ENCODE peak calls at places on chromosome 9, in five cellular contexts. One of them, this sample, is unnamed.

GRCh38 chr9:119216891-119217290 is 152.3 kb downstream of the BRINP1 start:
- DNase-seq in fibroblast of mammary gland: no peak
- DNase-seq in activated CD8-positive, alpha-beta memory T cell treated with anti-CD3 and anti-CD28 coated beads, Interleukin-2, amount 50 U/mL, for 4 hours: no peak
- DNase-seq in left ventricle myocardium inferior: peak; percentile 20
- DNase-seq in T47D: no peak
- DNase-seq in this sample: no peak

GRCh38 chr9:29861803-29862202 is 2288.5 kb upstream of the C9orf72 start:
- DNase-seq in fibroblast of mammary gland: no peak
- DNase-seq in activated CD8-positive, alpha-beta memory T cell treated with anti-CD3 and anti-CD28 coated beads, Interleukin-2, amount 50 U/mL, for 4 hours: no peak
- DNase-seq in left ventricle myocardium inferior: no peak
- DNase-seq in T47D: no peak
- DNase-seq in this sample: no peak

GRCh38 chr9:77899679-77900354 is 131.8 kb downstream of the GNAQ start:
- DNase-seq in fibroblast of mammary gland: peak; percentile 74
- DNase-seq in activated CD8-positive, alpha-beta memory T cell treated with anti-CD3 and anti-CD28 coated beads, Interleukin-2, amount 50 U/mL, for 4 hours: no peak
- DNase-seq in left ventricle myocardium inferior: no peak
- DNase-seq in T47D: no peak
- DNase-seq in this sample: no peak

GRCh38 chr9:110208031-110208430 is at the start of gene C9orf152:
- DNase-seq in fibroblast of mammary gland: no peak
- DNase-seq in activated CD8-positive, alpha-beta memory T cell treated with anti-CD3 and anti-CD28 coated beads, Interleukin-2, amount 50 U/mL, for 4 hours: no peak
- DNase-seq in left ventricle myocardium inferior: no peak
- DNase-seq in T47D: no peak
- DNase-seq in this sample: no peak

GRCh38 chr9:77649109-77649812 is 1.1 kb upstream of the GNA14 start:
- DNase-seq in fibroblast of mammary gland: peak; percentile 48
- DNase-seq in activated CD8-positive, alpha-beta memory T cell treated with anti-CD3 and anti-CD28 coated beads, Interleukin-2, amount 50 U/mL, for 4 hours: no peak
- DNase-seq in left ventricle myocardium inferior: no peak
- DNase-seq in T47D: no peak
- DNase-seq in this sample: no peak

GRCh38 chr9:26341545-26341944 is 551.1 kb downstream of the CAAP1 start:
- DNase-seq in fibroblast of mammary gland: peak; percentile 42
- DNase-seq in activated CD8-positive, alpha-beta memory T cell treated with anti-CD3 and anti-CD28 coated beads, Interleukin-2, amount 50 U/mL, for 4 hours: no peak
- DNase-seq in left ventricle myocardium inferior: no peak
- DNase-seq in T47D: no peak
- DNase-seq in this sample: no peak

GRCh38 chr9:98856982-98857381 is 49.5 kb downstream of the GALNT12 start:
- DNase-seq in fibroblast of mammary gland: peak; percentile 93
- DNase-seq in activated CD8-positive, alpha-beta memory T cell treated with anti-CD3 and anti-CD28 coated beads, Interleukin-2, amount 50 U/mL, for 4 hours: no peak
- DNase-seq in left ventricle myocardium inferior: no peak
- DNase-seq in T47D: no peak
- DNase-seq in this sample: no peak

GRCh38 chr9:133701321-133701980 is 36.7 kb downstream of the SARDH start:
- DNase-seq in fibroblast of mammary gland: no peak
- DNase-seq in activated CD8-positive, alpha-beta memory T cell treated with anti-CD3 and anti-CD28 coated beads, Interleukin-2, amount 50 U/mL, for 4 hours: peak; percentile 60
- DNase-seq in left ventricle myocardium inferior: no peak
- DNase-seq in T47D: no peak
- DNase-seq in this sample: no peak

GRCh38 chr9:17291766-17292165 is 156.9 kb downstream of the CNTLN start:
- DNase-seq in fibroblast of mammary gland: no peak
- DNase-seq in activated CD8-positive, alpha-beta memory T cell treated with anti-CD3 and anti-CD28 coated beads, Interleukin-2, amount 50 U/mL, for 4 hours: no peak
- DNase-seq in left ventricle myocardium inferior: no peak
- DNase-seq in T47D: no peak
- DNase-seq in this sample: no peak

GRCh38 chr9:27426717-27427645 is 97.1 kb upstream of the IFNK start:
- DNase-seq in fibroblast of mammary gland: peak; percentile 59
- DNase-seq in activated CD8-positive, alpha-beta memory T cell treated with anti-CD3 and anti-CD28 coated beads, Interleukin-2, amount 50 U/mL, for 4 hours: no peak
- DNase-seq in left ventricle myocardium inferior: no peak
- DNase-seq in T47D: no peak
- DNase-seq in this sample: no peak

GRCh38 chr9:133184971-133185370 is 21.3 kb upstream of the GBGT1 start:
- DNase-seq in fibroblast of mammary gland: peak; percentile 70
- DNase-seq in activated CD8-positive, alpha-beta memory T cell treated with anti-CD3 and anti-CD28 coated beads, Interleukin-2, amount 50 U/mL, for 4 hours: no peak
- DNase-seq in left ventricle myocardium inferior: no peak
- DNase-seq in T47D: peak; percentile 76
- DNase-seq in this sample: peak; percentile 66

GRCh38 chr9:85610074-85610855 is 131.5 kb downstream of the AGTPBP1 start:
- DNase-seq in fibroblast of mammary gland: peak; percentile 83
- DNase-seq in activated CD8-positive, alpha-beta memory T cell treated with anti-CD3 and anti-CD28 coated beads, Interleukin-2, amount 50 U/mL, for 4 hours: no peak
- DNase-seq in left ventricle myocardium inferior: no peak
- DNase-seq in T47D: peak; percentile 36
- DNase-seq in this sample: peak; percentile 22

GRCh38 chr9:250039-250438 is 35.4 kb downstream of the DOCK8 start:
- DNase-seq in fibroblast of mammary gland: no peak
- DNase-seq in activated CD8-positive, alpha-beta memory T cell treated with anti-CD3 and anti-CD28 coated beads, Interleukin-2, amount 50 U/mL, for 4 hours: no peak
- DNase-seq in left ventricle myocardium inferior: no peak
- DNase-seq in T47D: no peak
- DNase-seq in this sample: no peak

GRCh38 chr9:129385615-129385934 is 207.5 kb upstream of the IER5L start:
- DNase-seq in fibroblast of mammary gland: no peak
- DNase-seq in activated CD8-positive, alpha-beta memory T cell treated with anti-CD3 and anti-CD28 coated beads, Interleukin-2, amount 50 U/mL, for 4 hours: peak; percentile 5
- DNase-seq in left ventricle myocardium inferior: no peak
- DNase-seq in T47D: no peak
- DNase-seq in this sample: no peak

GRCh38 chr9:87122947-87123685 is 175.8 kb upstream of the GAS1 start:
- DNase-seq in fibroblast of mammary gland: peak; percentile 95
- DNase-seq in activated CD8-positive, alpha-beta memory T cell treated with anti-CD3 and anti-CD28 coated beads, Interleukin-2, amount 50 U/mL, for 4 hours: no peak
- DNase-seq in left ventricle myocardium inferior: no peak
- DNase-seq in T47D: no peak
- DNase-seq in this sample: no peak

GRCh38 chr9:87577746-87578145 is 80.1 kb downstream of the DAPK1 start:
- DNase-seq in fibroblast of mammary gland: no peak
- DNase-seq in activated CD8-positive, alpha-beta memory T cell treated with anti-CD3 and anti-CD28 coated beads, Interleukin-2, amount 50 U/mL, for 4 hours: no peak
- DNase-seq in left ventricle myocardium inferior: no peak
- DNase-seq in T47D: no peak
- DNase-seq in this sample: no peak

GRCh38 chr9:69136781-69137180 is 37.3 kb upstream of the TJP2 start:
- DNase-seq in fibroblast of mammary gland: no peak
- DNase-seq in activated CD8-positive, alpha-beta memory T cell treated with anti-CD3 and anti-CD28 coated beads, Interleukin-2, amount 50 U/mL, for 4 hours: no peak
- DNase-seq in left ventricle myocardium inferior: no peak
- DNase-seq in T47D: no peak
- DNase-seq in this sample: no peak

GRCh38 chr9:6488395-6488794 is 75.4 kb downstream of the UHRF2 start:
- DNase-seq in fibroblast of mammary gland: no peak
- DNase-seq in activated CD8-positive, alpha-beta memory T cell treated with anti-CD3 and anti-CD28 coated beads, Interleukin-2, amount 50 U/mL, for 4 hours: no peak
- DNase-seq in left ventricle myocardium inferior: no peak
- DNase-seq in T47D: no peak
- DNase-seq in this sample: no peak

GRCh38 chr9:105858284-105858683 is 163.9 kb downstream of the TMEM38B start:
- DNase-seq in fibroblast of mammary gland: no peak
- DNase-seq in activated CD8-positive, alpha-beta memory T cell treated with anti-CD3 and anti-CD28 coated beads, Interleukin-2, amount 50 U/mL, for 4 hours: no peak
- DNase-seq in left ventricle myocardium inferior: no peak
- DNase-seq in T47D: no peak
- DNase-seq in this sample: no peak

GRCh38 chr9:110027624-110028023 is 180.3 kb downstream of the C9orf152 start:
- DNase-seq in fibroblast of mammary gland: peak; percentile 87
- DNase-seq in activated CD8-positive, alpha-beta memory T cell treated with anti-CD3 and anti-CD28 coated beads, Interleukin-2, amount 50 U/mL, for 4 hours: no peak
- DNase-seq in left ventricle myocardium inferior: no peak
- DNase-seq in T47D: no peak
- DNase-seq in this sample: no peak

GRCh38 chr9:128146591-128147120 is 2.6 kb upstream of the LCN2 start:
- DNase-seq in fibroblast of mammary gland: no peak
- DNase-seq in activated CD8-positive, alpha-beta memory T cell treated with anti-CD3 and anti-CD28 coated beads, Interleukin-2, amount 50 U/mL, for 4 hours: no peak
- DNase-seq in left ventricle myocardium inferior: no peak
- DNase-seq in T47D: no peak
- DNase-seq in this sample: no peak